ENCODE peak calls at places on chromosome 19, in seven cellular contexts. Z, X, H, W, A, Y and E are unnamed samples.

GRCh38 chr19:40467007-40467565 is 285 bp downstream of the SPTBN4 start:
- DNase-seq in A (peak; percentile 28), X (peak; percentile 73), Y (peak; percentile 63), H (no peak), W (no peak), Z (no peak), E (no peak)

GRCh38 chr19:17751103-17751911 is at the start of gene FCHO1:
- DNase-seq in H (peak; percentile 33), X (peak; percentile 71), A (no peak), Z (no peak), W (no peak), Y (no peak), E (no peak)

GRCh38 chr19:934865-935422 is 9.1 kb downstream of the ARID3A start:
- DNase-seq in A (no peak), Y (peak; percentile 89), W (peak; percentile 68), Z (peak; percentile 68), H (peak; percentile 88), X (peak; percentile 93), E (peak; percentile 60)

GRCh38 chr19:46840157-46840942 is 10.3 kb downstream of the AP2S1 start:
- DNase-seq in W (peak; percentile 51), A (peak; percentile 79), H (no peak), Z (no peak), Y (peak; percentile 71), X (no peak), E (peak; percentile 44)

GRCh38 chr19:48135411-48135810 is 24.8 kb upstream of the PLA2G4C start:
- DNase-seq in X (no peak), A (no peak), Z (no peak), Y (peak; percentile 33), W (no peak), H (no peak), E (peak; percentile 25)

GRCh38 chr19:19033426-19034203 is at the start of the genes ARMC6 and SUGP2:
- DNase-seq in Z (peak; percentile 68), H (peak; percentile 84), X (peak; percentile 92), Y (peak; percentile 86), W (peak; percentile 92), A (peak; percentile 93), E (peak; percentile 80)

GRCh38 chr19:54172764-54173699 is at the start of gene TMC4:
- DNase-seq in Z (no peak), A (no peak), Y (no peak), X (no peak), H (no peak), W (peak; percentile 93), E (no peak)

GRCh38 chr19:21587549-21587948 is 82.1 kb downstream of the ZNF429 start:
- DNase-seq in X (no peak), W (no peak), H (no peak), Y (no peak), A (no peak), Z (no peak), E (no peak)

GRCh38 chr19:47762615-47763308 is 15.7 kb upstream of the SELENOW start:
- DNase-seq in H (peak; percentile 46), Y (peak; percentile 26), W (no peak), Z (no peak), A (no peak), X (no peak), E (no peak)

GRCh38 chr19:869245-870177 is 10.0 kb downstream of the CFD start:
- DNase-seq in Y (peak; percentile 86), Z (peak; percentile 75), X (peak; percentile 90), A (no peak), H (peak; percentile 66), W (peak; percentile 84), E (peak; percentile 97)

GRCh38 chr19:38617764-38618589 is at the start of gene MAP4K1:
- DNase-seq in Z (no peak), A (no peak), X (no peak), W (no peak), Y (peak; percentile 46), H (peak; percentile 37), E (no peak)

GRCh38 chr19:18611327-18612050 is 1.2 kb upstream of the TMEM59L start:
- DNase-seq in H (no peak), Z (no peak), Y (no peak), A (no peak), X (no peak), W (no peak), E (no peak)

GRCh38 chr19:57816652-57817051 is 1.9 kb upstream of the ZNF552 start:
- DNase-seq in H (no peak), A (no peak), Z (no peak), X (no peak), Y (no peak), W (no peak), E (no peak)

GRCh38 chr19:2900296-2901252 is at the start of gene ZNF57:
- DNase-seq in Z (peak; percentile 100), X (peak; percentile 100), H (peak; percentile 100), Y (peak; percentile 100), A (peak; percentile 100), W (peak; percentile 96), E (peak; percentile 99)

GRCh38 chr19:48708471-48708870 is 11.1 kb downstream of the MAMSTR start:
- DNase-seq in A (no peak), W (no peak), Y (no peak), Z (no peak), X (no peak), H (no peak), E (no peak)

GRCh38 chr19:2476451-2477140 is 669 bp downstream of the GADD45B start:
- DNase-seq in X (peak; percentile 83), H (peak; percentile 49), Z (no peak), A (peak; percentile 51), Y (peak; percentile 61), W (peak; percentile 39), E (peak; percentile 59)

GRCh38 chr19:543912-544608 is at the start of gene GZMM:
- DNase-seq in Z (no peak), A (no peak), Y (no peak), X (no peak), W (no peak), H (no peak), E (no peak)

GRCh38 chr19:1106841-1107654 is 3.3 kb downstream of the GPX4 start:
- DNase-seq in W (peak; percentile 60), Z (no peak), A (peak; percentile 57), Y (peak; percentile 42), X (no peak), H (no peak), E (peak; percentile 72)

GRCh38 chr19:36686365-36687213 is 823 bp upstream of the ZNF567 start:
- DNase-seq in W (peak; percentile 2), H (no peak), Y (peak; percentile 46), X (peak; percentile 64), A (peak; percentile 10), Z (peak; percentile 18), E (peak; percentile 4)

GRCh38 chr19:6229216-6229913 is 50.4 kb downstream of the MLLT1 start:
- DNase-seq in W (no peak), A (no peak), X (no peak), Z (no peak), Y (no peak), H (no peak), E (no peak)

GRCh38 chr19:15836345-15836594 is 20.8 kb upstream of the OR10H1 start:
- DNase-seq in H (no peak), Y (no peak), Z (peak; percentile 18), X (no peak), A (no peak), W (no peak), E (no peak)

GRCh38 chr19:14957464-14957863 is 16.2 kb downstream of the OR7C2 start:
- DNase-seq in W (no peak), X (no peak), H (no peak), A (no peak), Z (no peak), Y (no peak), E (no peak)

GRCh38 chr19:51632126-51632525 is 1.9 kb upstream of the SIGLEC5 start:
- DNase-seq in H (no peak), Z (no peak), Y (no peak), W (no peak), X (no peak), A (no peak), E (no peak)

GRCh38 chr19:33703438-33703750 is 81.6 kb downstream of the CHST8 start:
- DNase-seq in Z (no peak), A (no peak), Y (no peak), W (no peak), X (no peak), H (no peak), E (no peak)

GRCh38 chr19:33703821-33704220 is 82.1 kb downstream of the CHST8 start:
- DNase-seq in A (no peak), Y (no peak), H (no peak), Z (no peak), X (no peak), W (no peak), E (no peak)

GRCh38 chr19:33704271-33704670 is 82.5 kb downstream of the CHST8 start:
- DNase-seq in H (no peak), W (no peak), A (no peak), X (no peak), Y (no peak), Z (no peak), E (no peak)

GRCh38 chr19:33705860-33706259 is 84.1 kb downstream of the CHST8 start:
- DNase-seq in X (no peak), Y (no peak), H (no peak), A (no peak), Z (no peak), W (no peak), E (no peak)

DNA sequence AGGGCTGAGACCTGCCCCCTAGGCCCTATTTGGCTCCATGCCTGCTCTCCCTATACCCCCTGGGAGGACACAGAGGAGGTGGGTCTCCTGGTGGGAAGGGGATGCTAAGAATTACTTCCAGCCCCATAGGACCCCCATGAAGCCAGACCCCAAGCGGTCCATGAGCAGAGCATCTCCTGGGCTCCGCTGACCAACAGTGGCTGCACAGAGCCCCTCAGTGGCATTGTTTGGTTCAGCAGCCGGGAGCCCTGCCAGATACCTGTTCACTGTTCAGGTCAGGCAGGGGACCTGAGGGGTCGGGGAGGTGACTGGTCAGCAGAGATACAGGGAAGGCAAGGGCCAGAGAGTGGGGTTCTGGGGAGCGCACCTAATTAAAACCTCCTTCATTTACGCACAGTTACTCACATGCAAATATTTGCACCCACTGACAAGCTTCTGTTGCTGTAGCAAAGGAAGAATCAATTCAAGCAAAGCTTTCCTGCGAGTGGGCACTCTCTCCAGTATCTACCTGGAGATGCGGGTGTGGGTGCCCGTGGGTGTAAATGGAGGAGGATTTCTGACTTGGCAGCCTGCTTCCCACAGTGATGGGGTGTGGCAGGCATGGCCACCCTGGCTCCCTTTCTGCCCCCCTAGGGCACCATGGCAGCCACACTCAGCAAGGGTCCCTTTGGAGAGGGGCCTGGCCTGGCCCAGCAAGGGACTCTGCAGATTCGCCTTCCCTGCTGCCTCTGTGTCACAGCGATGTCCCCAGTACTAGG is 83.5 kb downstream of the CHST8 start:
- DNase-seq in X (no peak), Y (no peak), H (peak; percentile 11), W (no peak), A (no peak), Z (no peak), E (no peak)
- TF ChIP-seq CTCF in X (no peak), Y (no peak), H (no peak), W (no peak), A (no peak), Z (no peak), E (no peak)

GRCh38 chr19:7914598-7915045 is at the start of gene TGFBR3L:
- DNase-seq in W (no peak), X (no peak), Z (no peak), A (no peak), H (no peak), Y (peak; percentile 29), E (no peak)
- H3K4me3 ChIP-seq in W (peak within 1 kb of the TSS; percentile 74), X (no peak within 1 kb of the TSS), Z (no peak within 1 kb of the TSS), A (no peak within 1 kb of the TSS), H (no peak within 1 kb of the TSS), Y (no peak within 1 kb of the TSS), E (no peak within 1 kb of the TSS)

GRCh38 chr19:55528030-55528801 is 8.7 kb downstream of the SBK2 start:
- DNase-seq in H (no peak), W (peak; percentile 23), Z (no peak), Y (no peak), A (no peak), X (no peak), E (peak; percentile 53)
- TF ChIP-seq CTCF in H (no peak), W (no peak), Z (no peak), Y (no peak), A (no peak), X (no peak), E (peak; percentile 9)

GRCh38 chr19:33375156-33375744 is 1.7 kb downstream of the CEBPG start:
- DNase-seq in A (no peak), X (no peak), Y (no peak), H (no peak), W (no peak), Z (no peak), E (no peak)
- H3K4me3 ChIP-seq in A (no peak overlapping the region), X (peak overlapping the region; percentile 76), Y (peak overlapping the region; percentile 79), H (peak overlapping the region; percentile 75), W (peak overlapping the region; percentile 95), Z (no peak overlapping the region), E (peak overlapping the region; percentile 70)